ENCODE peak calls at places on chromosomes 13 and 19, in seven cellular contexts. One of them, this sample, is unnamed.

GRCh38 chr19:41367848-41368301 is 3.9 kb upstream of the B9D2 start:
- DNase-seq in BE2C: no peak
- DNase-seq in lower lobe of right lung: no peak
- DNase-seq in body of pancreas: peak; percentile 31
- DNase-seq in fibroblast of lung: peak; percentile 84
- DNase-seq in psoas muscle: no peak
- DNase-seq in upper lobe of right lung: no peak
- DNase-seq in this sample: no peak

GRCh38 chr19:48290923-48291700 is 21.2 kb downstream of the ZNF114 start:
- DNase-seq in BE2C: peak; percentile 77
- DNase-seq in lower lobe of right lung: peak; percentile 83
- DNase-seq in body of pancreas: peak; percentile 69
- DNase-seq in fibroblast of lung: peak; percentile 84
- DNase-seq in psoas muscle: peak; percentile 91
- DNase-seq in upper lobe of right lung: peak; percentile 87
- DNase-seq in this sample: peak; percentile 51

GRCh38 chr19:53195265-53195879 is 2.2 kb upstream of the ZNF665 start:
- DNase-seq in BE2C: peak; percentile 55
- DNase-seq in lower lobe of right lung: peak; percentile 65
- DNase-seq in body of pancreas: peak; percentile 83
- DNase-seq in fibroblast of lung: peak; percentile 86
- DNase-seq in psoas muscle: peak; percentile 72
- DNase-seq in upper lobe of right lung: no peak
- DNase-seq in this sample: peak; percentile 87

GRCh38 chr13:100875392-100876043 is 200.9 kb upstream of the TMTC4 start:
- DNase-seq in BE2C: no peak
- DNase-seq in lower lobe of right lung: no peak
- DNase-seq in body of pancreas: no peak
- DNase-seq in fibroblast of lung: peak; percentile 93
- DNase-seq in psoas muscle: no peak
- DNase-seq in upper lobe of right lung: no peak
- DNase-seq in this sample: no peak

GRCh38 chr19:35260694-35261304 is 8.0 kb upstream of the USF2 start:
- DNase-seq in BE2C: no peak
- DNase-seq in lower lobe of right lung: no peak
- DNase-seq in body of pancreas: no peak
- DNase-seq in fibroblast of lung: no peak
- DNase-seq in psoas muscle: no peak
- DNase-seq in upper lobe of right lung: peak; percentile 49
- DNase-seq in this sample: no peak

GRCh38 chr19:10142701-10143375 is 23.1 kb upstream of the EIF3G start:
- DNase-seq in BE2C: no peak
- DNase-seq in lower lobe of right lung: peak; percentile 64
- DNase-seq in body of pancreas: no peak
- DNase-seq in fibroblast of lung: no peak
- DNase-seq in psoas muscle: no peak
- DNase-seq in upper lobe of right lung: peak; percentile 79
- DNase-seq in this sample: no peak

GRCh38 chr13:113418722-113419049 is 34.6 kb downstream of the ADPRHL1 start:
- DNase-seq in BE2C: no peak
- DNase-seq in lower lobe of right lung: no peak
- DNase-seq in body of pancreas: no peak
- DNase-seq in fibroblast of lung: no peak
- DNase-seq in psoas muscle: no peak
- DNase-seq in upper lobe of right lung: no peak
- DNase-seq in this sample: no peak

GRCh38 chr13:109818136-109818535 is 31.8 kb upstream of the IRS2 start:
- DNase-seq in BE2C: no peak
- DNase-seq in lower lobe of right lung: no peak
- DNase-seq in body of pancreas: no peak
- DNase-seq in fibroblast of lung: no peak
- DNase-seq in psoas muscle: no peak
- DNase-seq in upper lobe of right lung: no peak
- DNase-seq in this sample: peak; percentile 19

GRCh38 chr19:15417699-15418098 is 1.1 kb downstream of the AKAP8L start:
- DNase-seq in BE2C: no peak
- DNase-seq in lower lobe of right lung: no peak
- DNase-seq in body of pancreas: no peak
- DNase-seq in fibroblast of lung: no peak
- DNase-seq in psoas muscle: peak; percentile 62
- DNase-seq in upper lobe of right lung: no peak
- DNase-seq in this sample: no peak

GRCh38 chr13:98450495-98451167 is 126.3 kb downstream of the STK24 start:
- DNase-seq in BE2C: no peak
- DNase-seq in lower lobe of right lung: no peak
- DNase-seq in body of pancreas: no peak
- DNase-seq in fibroblast of lung: no peak
- DNase-seq in psoas muscle: peak; percentile 74
- DNase-seq in upper lobe of right lung: peak; percentile 54
- DNase-seq in this sample: peak; percentile 69

GRCh38 chr19:33281296-33281926 is 20.9 kb downstream of the CEBPA start:
- DNase-seq in BE2C: no peak
- DNase-seq in lower lobe of right lung: no peak
- DNase-seq in body of pancreas: no peak
- DNase-seq in fibroblast of lung: no peak
- DNase-seq in psoas muscle: peak; percentile 39
- DNase-seq in upper lobe of right lung: no peak
- DNase-seq in this sample: no peak

GRCh38 chr13:35888327-35888940 is 242.7 kb downstream of the DCLK1 start:
- DNase-seq in BE2C: peak; percentile 55
- DNase-seq in lower lobe of right lung: no peak
- DNase-seq in body of pancreas: no peak
- DNase-seq in fibroblast of lung: peak; percentile 15
- DNase-seq in psoas muscle: no peak
- DNase-seq in upper lobe of right lung: no peak
- DNase-seq in this sample: no peak

GRCh38 chr13:45951724-45952123 is 100.2 kb upstream of the SIAH3 start:
- DNase-seq in BE2C: no peak
- DNase-seq in lower lobe of right lung: no peak
- DNase-seq in body of pancreas: no peak
- DNase-seq in fibroblast of lung: no peak
- DNase-seq in psoas muscle: no peak
- DNase-seq in upper lobe of right lung: no peak
- DNase-seq in this sample: no peak

GRCh38 chr19:50725218-50725931 is 2.2 kb downstream of the CLEC11A start:
- DNase-seq in BE2C: no peak
- DNase-seq in lower lobe of right lung: no peak
- DNase-seq in body of pancreas: no peak
- DNase-seq in fibroblast of lung: no peak
- DNase-seq in psoas muscle: no peak
- DNase-seq in upper lobe of right lung: no peak
- DNase-seq in this sample: no peak

GRCh38 chr13:36029171-36029570 is 102.0 kb downstream of the DCLK1 start:
- DNase-seq in BE2C: no peak
- DNase-seq in lower lobe of right lung: no peak
- DNase-seq in body of pancreas: no peak
- DNase-seq in fibroblast of lung: peak; percentile 65
- DNase-seq in psoas muscle: no peak
- DNase-seq in upper lobe of right lung: no peak
- DNase-seq in this sample: no peak

GRCh38 chr19:42553292-42554045 is 25.2 kb upstream of the CEACAM1 start:
- DNase-seq in BE2C: no peak
- DNase-seq in lower lobe of right lung: no peak
- DNase-seq in body of pancreas: no peak
- DNase-seq in fibroblast of lung: peak; percentile 53
- DNase-seq in psoas muscle: no peak
- DNase-seq in upper lobe of right lung: no peak
- DNase-seq in this sample: no peak

GRCh38 chr19:49957262-49957915 is 3.6 kb downstream of the SIGLEC11 start:
- DNase-seq in BE2C: no peak
- DNase-seq in lower lobe of right lung: peak; percentile 26
- DNase-seq in body of pancreas: no peak
- DNase-seq in fibroblast of lung: no peak
- DNase-seq in psoas muscle: no peak
- DNase-seq in upper lobe of right lung: no peak
- DNase-seq in this sample: no peak

DNA sequence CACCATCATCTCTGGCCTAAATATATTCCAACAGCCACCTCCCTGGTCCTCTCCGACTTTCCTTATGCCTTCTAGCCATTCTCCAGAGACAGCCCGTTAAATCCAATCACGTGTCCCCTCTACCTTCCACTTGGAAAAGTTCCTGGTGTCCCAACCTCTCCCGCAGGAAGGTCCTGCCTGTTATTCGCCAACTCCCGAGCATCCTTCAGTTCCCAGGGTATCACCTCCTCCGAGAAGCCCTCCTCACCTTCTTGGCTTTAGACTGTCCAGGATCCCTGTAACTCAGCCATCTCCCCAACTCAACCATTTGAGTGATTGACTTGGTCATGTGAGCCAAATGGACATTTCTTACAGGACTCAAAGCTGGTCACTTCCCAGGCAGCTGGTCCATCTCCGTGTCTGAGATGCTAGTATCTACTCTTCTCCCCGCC is 28.1 kb upstream of the NANOS3 start:
- DNase-seq in BE2C: no peak
- DNase-seq in lower lobe of right lung: no peak
- DNase-seq in body of pancreas: peak; percentile 26
- DNase-seq in fibroblast of lung: no peak
- DNase-seq in psoas muscle: no peak
- DNase-seq in upper lobe of right lung: no peak
- DNase-seq in this sample: no peak
- H3K4me1 ChIP-seq in BE2C: peaks cover 25% of the 10 kb centered on the region
- H3K4me1 ChIP-seq in lower lobe of right lung: peaks cover 67% of the 10 kb centered on the region
- H3K4me1 ChIP-seq in body of pancreas: peaks cover 59% of the 10 kb centered on the region
- H3K4me1 ChIP-seq in fibroblast of lung: peaks cover 37% of the 10 kb centered on the region
- H3K4me1 ChIP-seq in psoas muscle: peaks cover 52% of the 10 kb centered on the region
- H3K4me1 ChIP-seq in upper lobe of right lung: peaks cover 57% of the 10 kb centered on the region
- H3K4me1 ChIP-seq in this sample: peaks cover 26% of the 10 kb centered on the region

GRCh38 chr19:31185261-31185660 is 164.0 kb downstream of the TSHZ3 start:
- DNase-seq in BE2C: no peak
- DNase-seq in lower lobe of right lung: no peak
- DNase-seq in body of pancreas: no peak
- DNase-seq in fibroblast of lung: no peak
- DNase-seq in psoas muscle: no peak
- DNase-seq in upper lobe of right lung: no peak
- DNase-seq in this sample: no peak
- TF ChIP-seq CTCF in BE2C: peak; percentile 12
- TF ChIP-seq CTCF in lower lobe of right lung: no peak
- TF ChIP-seq CTCF in body of pancreas: no peak
- TF ChIP-seq CTCF in fibroblast of lung: peak; percentile 10
- TF ChIP-seq CTCF in psoas muscle: no peak
- TF ChIP-seq CTCF in upper lobe of right lung: no peak
- TF ChIP-seq CTCF in this sample: no peak

DNA sequence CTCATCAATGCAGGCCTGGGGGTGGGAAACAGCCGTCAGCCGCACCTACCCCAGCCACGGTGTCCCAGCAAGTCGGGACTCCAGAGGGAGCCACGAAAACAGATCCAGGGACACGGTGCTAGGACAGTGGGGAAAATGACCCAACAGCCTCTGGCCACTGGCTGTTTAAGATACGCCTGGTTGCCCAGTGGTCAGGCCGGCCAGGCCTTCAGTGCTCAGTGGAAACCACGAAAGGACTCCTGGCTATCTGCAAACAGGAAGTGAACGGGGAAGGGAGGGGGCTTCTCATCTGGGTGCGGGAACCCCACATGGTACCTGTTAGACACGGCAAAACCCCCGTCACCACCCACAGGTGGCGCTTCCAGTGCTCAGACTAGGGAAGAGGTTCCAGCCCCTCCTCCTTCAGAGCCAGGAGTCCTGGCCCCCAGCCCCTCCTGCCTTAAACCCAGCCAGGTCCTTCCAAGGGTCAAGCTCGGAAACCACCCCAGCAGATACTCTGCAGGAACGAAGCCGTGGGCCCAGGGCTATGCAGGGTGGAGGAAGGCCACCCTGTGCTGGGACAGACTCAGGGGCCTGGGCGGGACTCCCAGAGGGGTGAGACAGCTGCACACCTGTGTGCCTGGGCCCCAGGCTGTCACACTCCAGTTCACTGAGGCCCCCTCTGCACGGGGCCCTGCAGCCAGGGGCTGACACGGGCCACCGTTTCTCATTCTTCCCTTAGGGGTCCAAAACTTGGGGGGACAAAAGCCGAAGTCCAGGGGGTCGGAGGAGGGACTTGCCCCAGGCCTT is 4.5 kb downstream of the PPP1R12C start:
- DNase-seq in BE2C: no peak
- DNase-seq in lower lobe of right lung: no peak
- DNase-seq in body of pancreas: no peak
- DNase-seq in fibroblast of lung: no peak
- DNase-seq in psoas muscle: no peak
- DNase-seq in upper lobe of right lung: peak; percentile 60
- DNase-seq in this sample: no peak
- H3K4me1 ChIP-seq in BE2C: no peaks in the 10 kb centered on the region
- H3K4me1 ChIP-seq in lower lobe of right lung: peaks cover 41% of the 10 kb centered on the region
- H3K4me1 ChIP-seq in body of pancreas: peaks cover 42% of the 10 kb centered on the region
- H3K4me1 ChIP-seq in fibroblast of lung: peaks cover 17% of the 10 kb centered on the region
- H3K4me1 ChIP-seq in psoas muscle: peaks cover 13% of the 10 kb centered on the region
- H3K4me1 ChIP-seq in upper lobe of right lung: peaks cover 20% of the 10 kb centered on the region
- H3K4me1 ChIP-seq in this sample: peaks cover 24% of the 10 kb centered on the region

DNA sequence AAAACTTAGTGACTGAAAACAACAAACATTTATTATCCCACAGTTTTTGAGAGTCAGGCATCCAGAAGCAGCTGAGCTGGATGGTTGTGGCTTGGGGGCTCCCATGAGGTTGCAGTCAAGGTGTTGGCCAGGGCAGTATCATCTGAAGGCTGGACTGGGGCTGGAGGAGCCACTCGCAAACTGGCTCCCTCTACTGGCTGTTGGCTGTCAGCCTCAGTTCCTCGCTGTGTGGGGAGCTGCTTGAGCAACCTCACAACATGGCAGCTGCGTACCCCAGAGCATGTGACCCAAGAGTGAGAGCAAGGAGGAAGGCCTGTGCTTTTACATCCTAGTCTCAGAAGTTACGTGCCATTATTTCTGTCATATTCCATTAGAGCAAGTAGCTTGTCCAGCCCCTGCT is 9.7 kb downstream of the YJU2 start:
- DNase-seq in BE2C: no peak
- DNase-seq in lower lobe of right lung: no peak
- DNase-seq in body of pancreas: no peak
- DNase-seq in fibroblast of lung: no peak
- DNase-seq in psoas muscle: no peak
- DNase-seq in upper lobe of right lung: no peak
- DNase-seq in this sample: no peak
- TF ChIP-seq CTCF in BE2C: peak; percentile 35
- TF ChIP-seq CTCF in lower lobe of right lung: no peak
- TF ChIP-seq CTCF in body of pancreas: no peak
- TF ChIP-seq CTCF in fibroblast of lung: no peak
- TF ChIP-seq CTCF in psoas muscle: no peak
- TF ChIP-seq CTCF in upper lobe of right lung: no peak
- TF ChIP-seq CTCF in this sample: peak; percentile 53

DNA sequence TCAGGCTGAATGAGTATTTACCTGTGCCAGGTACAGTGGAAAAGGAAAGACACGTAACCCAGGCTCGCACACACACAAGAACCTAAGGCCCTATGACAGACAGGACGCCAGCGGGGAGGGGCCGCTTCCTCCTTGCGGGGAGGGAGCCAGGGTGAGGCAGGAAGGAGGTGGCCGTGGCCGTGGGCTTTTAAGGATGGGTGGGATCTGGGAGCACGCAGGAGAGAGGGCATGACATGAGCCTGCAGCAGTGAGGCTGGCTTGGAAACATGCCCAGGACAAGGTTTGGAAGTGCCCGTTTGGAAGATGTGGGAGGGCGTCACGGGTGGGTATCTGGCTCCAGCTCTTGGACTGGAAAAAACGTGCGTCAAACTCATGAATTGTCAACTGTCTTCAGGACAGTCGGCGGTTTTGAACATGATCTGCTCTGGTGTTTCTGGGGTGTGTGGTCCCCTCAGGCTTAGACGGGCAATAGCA is 20.1 kb downstream of the SH3GL1 start:
- DNase-seq in BE2C: no peak
- DNase-seq in lower lobe of right lung: peak; percentile 73
- DNase-seq in body of pancreas: peak; percentile 36
- DNase-seq in fibroblast of lung: no peak
- DNase-seq in psoas muscle: peak; percentile 74
- DNase-seq in upper lobe of right lung: no peak
- DNase-seq in this sample: no peak
- H3K4me1 ChIP-seq in BE2C: peaks cover 14% of the 10 kb centered on the region
- H3K4me1 ChIP-seq in lower lobe of right lung: peaks cover 46% of the 10 kb centered on the region
- H3K4me1 ChIP-seq in body of pancreas: peaks cover 65% of the 10 kb centered on the region
- H3K4me1 ChIP-seq in fibroblast of lung: peaks cover 21% of the 10 kb centered on the region
- H3K4me1 ChIP-seq in psoas muscle: peaks cover 51% of the 10 kb centered on the region
- H3K4me1 ChIP-seq in upper lobe of right lung: peaks cover 50% of the 10 kb centered on the region
- H3K4me1 ChIP-seq in this sample: no peaks in the 10 kb centered on the region